ENCODE peak calls at places on chromosomes 6 and 20, in six cellular contexts. Z is ELF-1, P is psoas muscle, H is astrocyte of the spinal cord, V is C1 segment of cervical spinal cord, X is NCI-H2029. S is an unnamed sample.

GRCh38 chr20:1844723-1845523 is 50.3 kb upstream of the SIRPA start:
- DNase-seq in Z (no peak), P (peak), H (peak), V (peak), X (no peak), S (no peak)

GRCh38 chr20:10521068-10521834 is 86.1 kb downstream of the SLX4IP start:
- DNase-seq in Z (peak), P (no peak), H (peak), V (no peak), X (peak), S (no peak)

GRCh38 chr6:160692369-160692959 is 9.6 kb upstream of the PLG start:
- DNase-seq in Z (no peak), P (no peak), H (no peak), V (no peak), X (no peak), S (no peak)

GRCh38 chr20:48779435-48779834 is 48.4 kb downstream of the PREX1 start:
- DNase-seq in Z (no peak), P (no peak), H (no peak), V (no peak), X (no peak), S (no peak)

GRCh38 chr6:151054304-151054703 is 185.5 kb upstream of the AKAP12 start:
- DNase-seq in Z (no peak), P (no peak), H (peak), V (no peak), X (no peak), S (no peak)

GRCh38 chr6:25060522-25060921 is 124.8 kb upstream of the RIPOR2 start:
- DNase-seq in Z (no peak), P (no peak), H (no peak), V (no peak), X (no peak), S (no peak)

GRCh38 chr6:84798257-84798656 is 33.9 kb upstream of the TBX18 start:
- DNase-seq in Z (no peak), P (no peak), H (peak), V (no peak), X (no peak), S (no peak)

GRCh38 chr20:24692429-24693190 is 223.2 kb downstream of the SYNDIG1 start:
- DNase-seq in Z (no peak), P (no peak), H (no peak), V (no peak), X (no peak), S (no peak)

GRCh38 chr20:58328836-58329235 is 19.3 kb downstream of the RAB22A start:
- DNase-seq in Z (no peak), P (no peak), H (no peak), V (no peak), X (no peak), S (no peak)

GRCh38 chr6:141173529-141173928 is 959.2 kb upstream of the GJE1 start:
- DNase-seq in Z (no peak), P (no peak), H (no peak), V (no peak), X (no peak), S (no peak)

S was measured in activated naive CD8-positive, alpha-beta T cell treated with anti-CD3 and anti-CD28 coated beads, Interleukin-2, amount 50 U/mL, for 16 hours.